ENCODE peak calls at places on chromosomes 5 and 9, in ten cellular contexts. F is body of pancreas, R is lower leg skin, X is tibial nerve, P is gastrocnemius medialis, W is ovary, G is spleen, I is transverse colon, A is GM12891, O is uterus. D is an unnamed sample.

GRCh38 chr9:69411931-69412740 is 87.1 kb downstream of the ENTREP1 start:
- DNase-seq in A (no peak), W (no peak), O (no peak), X (no peak), I (no peak), R (no peak), G (no peak), F (no peak), P (no peak), D (no peak)

GRCh38 chr5:105952875-105953274 is 1717.9 kb downstream of the EFNA5 start:
- DNase-seq in O (no peak), G (no peak), P (no peak), I (no peak), A (no peak), F (no peak), X (no peak), W (no peak), R (no peak), D (no peak)

GRCh38 chr5:18560602-18561001 is 926.3 kb downstream of the TAF11L14 start:
- DNase-seq in F (no peak), W (no peak), X (no peak), A (no peak), O (no peak), R (no peak), P (no peak), I (no peak), G (no peak), D (no peak)

GRCh38 chr5:125290935-125291334 is 544.5 kb upstream of the ZNF608 start:
- DNase-seq in F (no peak), G (no peak), I (no peak), R (no peak), O (no peak), X (no peak), A (no peak), W (no peak), P (no peak), D (no peak)

GRCh38 chr5:132829742-132830435 is 558 bp downstream of the SHROOM1 start:
- DNase-seq in W (peak; percentile 75), I (peak; percentile 87), A (peak; percentile 92), F (peak; percentile 86), G (peak; percentile 93), O (peak; percentile 74), P (peak; percentile 50), X (peak; percentile 57), R (peak; percentile 96), D (peak; percentile 82)

GRCh38 chr5:142145106-142145900 is 36.7 kb downstream of the NDFIP1 start:
- DNase-seq in W (peak; percentile 54), A (peak; percentile 24), O (peak; percentile 56), G (no peak), F (peak; percentile 62), X (peak; percentile 91), R (no peak), P (peak; percentile 54), I (peak; percentile 61), D (peak; percentile 58)

GRCh38 chr9:119365291-119366027 is 3.8 kb downstream of the BRINP1 start:
- DNase-seq in R (no peak), I (no peak), A (no peak), F (no peak), P (no peak), G (no peak), W (no peak), X (no peak), O (no peak), D (peak; percentile 11)

GRCh38 chr5:135041145-135041587 is 7.1 kb upstream of the PITX1 start:
- DNase-seq in W (no peak), O (no peak), I (no peak), P (no peak), F (no peak), R (no peak), X (no peak), G (no peak), A (no peak), D (no peak)

GRCh38 chr9:131888923-131889322 is 149.0 kb upstream of the RAPGEF1 start:
- DNase-seq in F (no peak), R (no peak), A (no peak), X (no peak), G (no peak), W (no peak), I (no peak), P (no peak), O (no peak), D (no peak)

GRCh38 chr9:5186416-5187169 is 1.2 kb upstream of the INSL6 start:
- DNase-seq in F (peak; percentile 60), W (no peak), A (peak; percentile 14), O (no peak), R (no peak), P (peak; percentile 30), G (no peak), I (peak; percentile 46), X (peak; percentile 32), D (peak; percentile 57)

GRCh38 chr5:67672633-67673032 is 476.0 kb upstream of the CD180 start:
- DNase-seq in O (no peak), F (no peak), X (no peak), P (no peak), I (no peak), W (no peak), G (no peak), A (no peak), R (no peak), D (no peak)

GRCh38 chr5:137627293-137627692 is 108.6 kb downstream of the KLHL3 start:
- DNase-seq in X (no peak), F (peak; percentile 62), A (no peak), G (no peak), W (no peak), O (no peak), I (no peak), P (no peak), R (no peak), D (no peak)

GRCh38 chr5:174355995-174356394 is 310.5 kb downstream of the NSG2 start:
- DNase-seq in O (no peak), G (no peak), A (no peak), F (no peak), X (no peak), R (no peak), W (no peak), I (no peak), P (no peak), D (no peak)

GRCh38 chr5:77380636-77381035 is 111.5 kb downstream of the WDR41 start:
- DNase-seq in R (no peak), I (no peak), F (no peak), W (no peak), X (no peak), O (no peak), A (no peak), P (no peak), G (no peak), D (no peak)

GRCh38 chr5:172954277-172954676 is 4.9 kb upstream of the RPL26L1 start:
- DNase-seq in A (no peak), X (no peak), F (no peak), I (no peak), R (no peak), W (no peak), O (no peak), P (no peak), G (peak; percentile 9), D (no peak)

GRCh38 chr9:13090588-13090987 is 188.9 kb downstream of the MPDZ start:
- DNase-seq in G (no peak), I (no peak), X (no peak), O (no peak), W (no peak), R (no peak), P (no peak), A (no peak), F (no peak), D (no peak)

DNA sequence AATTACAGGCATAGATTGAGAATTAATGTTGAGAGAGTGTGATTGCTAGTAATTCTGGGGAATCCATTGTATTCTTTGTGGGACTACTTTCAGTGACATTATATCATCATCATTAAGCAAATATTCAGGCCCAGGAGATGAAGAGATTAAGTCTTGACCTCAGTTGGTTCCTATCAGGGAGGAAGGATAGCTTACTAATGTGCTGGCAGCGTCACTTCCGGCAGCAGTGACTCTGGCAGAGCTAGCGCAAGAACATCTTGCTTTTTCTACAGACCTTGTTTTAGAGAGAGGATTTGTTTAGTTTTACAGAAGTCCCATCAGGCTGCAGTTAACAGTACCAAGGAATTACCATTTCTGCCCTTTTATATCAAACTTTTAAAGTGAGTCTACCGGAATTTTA is 20.3 kb downstream of the OSTF1 start:
- DNase-seq in X (no peak), O (peak; percentile 61), R (no peak), G (peak; percentile 89), F (no peak), I (peak; percentile 39), A (no peak), W (peak; percentile 51), P (no peak), D (no peak)
- TF ChIP-seq POLR2A in X (no peak), O (no peak), R (no peak), G (no peak), F (no peak), I (no peak), A (no peak), W (no peak), P (no peak), D (no peak)

GRCh38 chr9:37485389-37486255 is at the start of gene POLR1E:
- DNase-seq in X (peak; percentile 83), P (peak; percentile 94), W (peak; percentile 94), A (peak; percentile 95), R (peak; percentile 99), O (peak; percentile 92), I (peak; percentile 97), F (peak; percentile 98), G (peak; percentile 99), D (peak; percentile 96)
- TF ChIP-seq POLR2A in X (peak; percentile 80), P (peak; percentile 77), W (peak; percentile 73), A (peak; percentile 89), R (no peak), O (peak; percentile 81), I (peak; percentile 76), F (peak; percentile 83), G (no peak), D (peak; percentile 67)

DNA sequence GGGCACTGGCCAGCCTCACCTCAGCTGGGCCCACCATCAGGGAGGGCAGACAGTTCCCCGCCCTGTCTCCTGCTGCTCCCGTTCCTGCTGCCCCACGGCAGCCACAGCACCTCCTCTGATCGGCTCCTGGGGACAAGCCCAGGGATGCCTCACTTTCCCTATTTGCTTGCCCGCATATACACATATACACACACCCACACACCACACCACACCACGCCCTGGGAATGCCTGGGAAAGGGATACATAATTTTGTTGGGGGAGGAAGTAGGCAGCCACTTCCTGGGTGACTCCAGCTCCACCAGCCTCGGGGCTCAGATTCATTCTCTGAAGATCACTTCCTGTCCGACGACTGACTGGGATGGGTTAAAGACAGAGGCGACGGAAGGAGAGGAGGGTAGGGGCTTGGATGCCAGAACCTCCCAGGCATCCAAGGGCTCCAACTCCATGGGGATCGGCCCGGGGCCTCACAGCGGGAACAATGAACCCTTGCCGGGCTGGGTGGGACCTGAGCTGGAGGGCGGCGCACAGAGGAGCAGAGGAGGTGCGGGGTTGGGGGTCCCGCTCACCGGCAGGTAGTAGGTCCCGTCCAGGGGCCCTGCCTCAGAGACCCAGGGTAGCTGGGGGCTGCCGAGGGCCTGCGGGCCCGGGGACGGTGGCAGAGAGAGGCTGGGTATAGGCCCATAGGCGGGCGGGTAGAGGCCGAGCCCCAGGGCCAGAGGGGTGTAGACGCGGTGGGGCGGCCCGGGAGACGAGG is 2.0 kb upstream of the MZB1 start:
- DNase-seq in G (no peak), W (no peak), P (no peak), X (no peak), F (no peak), I (peak; percentile 71), O (no peak), A (no peak), R (no peak), D (no peak)
- TF ChIP-seq POLR2A in G (no peak), W (no peak), P (no peak), X (no peak), F (no peak), I (peak; percentile 64), O (no peak), A (no peak), R (no peak), D (no peak)

GRCh38 chr9:125049212-125049611 is 94.1 kb downstream of the SCAI start:
- DNase-seq in G (no peak), O (no peak), F (no peak), R (no peak), A (no peak), I (no peak), X (no peak), W (no peak), P (no peak), D (no peak)
- TF ChIP-seq POLR2A in G (no peak), O (no peak), F (no peak), R (no peak), A (no peak), I (no peak), X (no peak), W (no peak), P (no peak), D (no peak)

D was measured in prostate gland.